ENCODE peak calls at places on chromosomes 4 and X, in six cellular contexts. D is keratinocyte, E is GM12865, F is fibroblast of lung, B is HFF-Myc, X is OCI-LY7. Y is an unnamed sample.

GRCh38 chrX:55056820-55057690 is 17.8 kb upstream of the PAGE2B start:
- DNase-seq in D (no peak), E (peak), F (peak), B (no peak), X (no peak), Y (peak)

GRCh38 chrX:14660970-14661369 is 131.6 kb downstream of the GLRA2 start:
- DNase-seq in D (no peak), E (no peak), F (no peak), B (no peak), X (no peak), Y (no peak)

GRCh38 chr4:185099940-185100339 is 43.1 kb upstream of the SLC25A4 start:
- DNase-seq in D (no peak), E (no peak), F (no peak), B (no peak), X (no peak), Y (no peak)

GRCh38 chr4:43882470-43882869 is 566.1 kb downstream of the KCTD8 start:
- DNase-seq in D (no peak), E (peak), F (no peak), B (no peak), X (no peak), Y (no peak)

GRCh38 chr4:156255205-156255604 is 301.5 kb upstream of the CTSO start:
- DNase-seq in D (no peak), E (no peak), F (no peak), B (no peak), X (no peak), Y (no peak)

GRCh38 chr4:8594097-8595038 is 1.8 kb downstream of the CPZ start:
- DNase-seq in D (no peak), E (peak), F (peak), B (peak), X (peak), Y (peak)

GRCh38 chr4:78293841-78294301 is 236.7 kb downstream of the FRAS1 start:
- DNase-seq in D (peak), E (no peak), F (peak), B (peak), X (no peak), Y (peak)

GRCh38 chr4:67907650-67908049 is 23.8 kb upstream of the TMPRSS11D start:
- DNase-seq in D (no peak), E (no peak), F (no peak), B (no peak), X (no peak), Y (no peak)

GRCh38 chr4:3145251-3145908 is 70.9 kb downstream of the HTT start:
- DNase-seq in D (no peak), E (no peak), F (peak), B (no peak), X (no peak), Y (peak)

GRCh38 chr4:61984260-61984909 is 784.3 kb downstream of the ADGRL3 start:
- DNase-seq in D (no peak), E (no peak), F (no peak), B (no peak), X (no peak), Y (no peak)

GRCh38 chr4:87005369-87005689 is 70.5 kb downstream of the AFF1 start:
- DNase-seq in D (no peak), E (no peak), F (peak), B (no peak), X (peak), Y (no peak)

GRCh38 chr4:14247767-14248166 is 620.2 kb upstream of the BOD1L1 start:
- DNase-seq in D (no peak), E (no peak), F (no peak), B (no peak), X (no peak), Y (no peak)

GRCh38 chr4:125283702-125284279 is 31.0 kb upstream of the FAT4 start:
- DNase-seq in D (no peak), E (peak), F (peak), B (no peak), X (peak), Y (peak)

GRCh38 chr4:76987153-76987562 is 37.6 kb downstream of the SEPTIN11 start:
- DNase-seq in D (no peak), E (no peak), F (peak), B (peak), X (no peak), Y (peak)
- TF ChIP-seq CTCF in D (no peak), E (no peak), F (peak), B (peak), X (no peak), Y (peak)

GRCh38 chrX:35617836-35618235 is 180.3 kb upstream of the MAGEB16 start:
- DNase-seq in D (no peak), E (no peak), F (no peak), B (no peak), X (no peak), Y (no peak)
- H3K4me3 ChIP-seq in D (no peak), E (no peak), F (no peak), B (no peak), X (no peak), Y (no peak)

DNA sequence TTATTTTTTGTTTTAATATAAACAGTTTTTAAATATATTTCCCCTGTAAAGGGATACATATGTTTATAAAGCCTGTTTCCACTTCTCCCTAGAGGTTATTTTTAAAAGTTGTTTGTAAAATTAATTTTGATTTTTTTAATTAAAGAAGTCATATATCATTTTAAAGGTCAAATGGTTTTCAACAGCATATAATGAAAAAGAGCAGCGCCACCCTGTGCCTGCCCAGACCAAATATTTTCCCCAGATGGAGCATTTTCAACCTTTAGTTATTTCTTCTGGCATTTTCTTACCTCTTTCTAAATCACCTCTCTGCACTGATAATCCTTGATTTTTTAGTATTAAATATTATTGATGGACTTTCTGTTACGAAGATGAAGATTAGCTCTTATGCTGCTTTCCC is 21.0 kb downstream of the MSX1 start:
- DNase-seq in D (no peak), E (no peak), F (no peak), B (no peak), X (peak), Y (no peak)
- TF ChIP-seq CTCF in D (no peak), E (peak), F (peak), B (peak), X (peak), Y (peak)

GRCh38 chr4:827209-828081 is 1.5 kb upstream of the CPLX1 start:
- DNase-seq in D (no peak), E (no peak), F (no peak), B (no peak), X (no peak), Y (no peak)

GRCh38 chr4:825063-825968 is 613 bp downstream of the CPLX1 start:
- DNase-seq in D (no peak), E (no peak), F (no peak), B (no peak), X (no peak), Y (no peak)

GRCh38 chr4:825969-826330 is at the start of gene CPLX1:
- DNase-seq in D (no peak), E (no peak), F (no peak), B (no peak), X (peak), Y (no peak)

GRCh38 chr4:824461-825062 is 1.4 kb downstream of the CPLX1 start:
- DNase-seq in D (no peak), E (no peak), F (no peak), B (no peak), X (no peak), Y (no peak)

GRCh38 chr4:826508-827208 is 729 bp upstream of the CPLX1 start:
- DNase-seq in D (no peak), E (no peak), F (no peak), B (no peak), X (no peak), Y (no peak)
- H3K4me3 ChIP-seq in D (no peak), E (no peak), F (no peak), B (no peak), X (no peak), Y (no peak)

GRCh38 chr4:36823199-36823967 is 421.2 kb upstream of the NWD2 start:
- DNase-seq in D (no peak), E (peak), F (no peak), B (no peak), X (no peak), Y (no peak)

GRCh38 chr4:36824682-36825081 is 419.9 kb upstream of the NWD2 start:
- DNase-seq in D (no peak), E (peak), F (no peak), B (no peak), X (peak), Y (no peak)
- TF ChIP-seq CTCF in D (peak), E (peak), F (no peak), B (no peak), X (peak), Y (no peak)